ENCODE peak calls at places on chromosomes 3 and 15, in ten cellular contexts. V is fibroblast of the aortic adventitia; M is left ventricle myocardium inferior; A is brain microvascular endothelial cell; O is cardiac muscle cell; T is CD8-positive, alpha-beta T cell; Y is neural progenitor cell; J is WTC11; R is ovary; D is H9. E is an unnamed sample.

GRCh38 chr15:56393277-56393676 is 28.1 kb downstream of the TEX9 start:
- DNase-seq in J (no peak), M (no peak), Y (no peak), T (no peak), D (no peak), A (no peak), R (no peak), O (no peak), V (no peak), E (no peak)

GRCh38 chr3:143217283-143217682 is 97.7 kb downstream of the CHST2 start:
- DNase-seq in Y (no peak), M (no peak), V (no peak), A (no peak), D (no peak), O (no peak), T (no peak), R (no peak), J (no peak), E (no peak)

GRCh38 chr15:31457631-31458526 is 131.2 kb downstream of the KLF13 start:
- DNase-seq in J (no peak), O (no peak), V (peak; percentile 71), R (no peak), T (no peak), A (peak; percentile 85), Y (peak; percentile 25), M (no peak), D (peak; percentile 29), E (no peak)

GRCh38 chr3:79392479-79392878 is 375.3 kb downstream of the ROBO1 start:
- DNase-seq in D (no peak), A (no peak), J (no peak), O (no peak), M (no peak), V (no peak), Y (no peak), T (no peak), R (no peak), E (no peak)

GRCh38 chr15:69897471-69898237 is 200.1 kb downstream of the TLE3 start:
- DNase-seq in D (no peak), Y (no peak), V (no peak), M (no peak), A (no peak), R (no peak), T (no peak), O (no peak), J (no peak), E (no peak)

GRCh38 chr3:56839784-56840724 is 38.3 kb upstream of the ARHGEF3 start:
- DNase-seq in V (peak; percentile 45), Y (no peak), D (no peak), T (no peak), A (peak; percentile 55), R (no peak), J (no peak), O (no peak), M (no peak), E (no peak)

GRCh38 chr3:74529145-74529544 is 85.3 kb downstream of the CNTN3 start:
- DNase-seq in Y (no peak), T (no peak), J (no peak), D (no peak), M (no peak), R (no peak), V (no peak), O (no peak), A (no peak), E (no peak)

GRCh38 chr3:125634346-125634964 is 39.2 kb upstream of the OSBPL11 start:
- DNase-seq in D (peak; percentile 4), R (no peak), M (no peak), V (no peak), Y (no peak), J (no peak), T (no peak), O (no peak), A (no peak), E (no peak)

GRCh38 chr3:178960191-178960590 is 111.4 kb downstream of the ZMAT3 start:
- DNase-seq in R (no peak), J (no peak), A (no peak), Y (no peak), V (no peak), T (no peak), M (no peak), O (no peak), D (no peak), E (no peak)

GRCh38 chr15:65771870-65772269 is 20.2 kb downstream of the DENND4A start:
- DNase-seq in J (no peak), Y (no peak), M (no peak), R (no peak), A (no peak), T (no peak), O (no peak), V (no peak), D (no peak), E (no peak)

GRCh38 chr3:29186131-29186599 is 94.7 kb upstream of the RBMS3 start:
- DNase-seq in J (no peak), D (no peak), Y (no peak), M (no peak), V (peak; percentile 95), T (no peak), O (no peak), R (no peak), A (peak; percentile 82), E (no peak)

GRCh38 chr15:25438601-25439455 is at the start of gene UBE3A:
- DNase-seq in A (peak; percentile 72), M (peak; percentile 92), Y (peak; percentile 96), T (peak; percentile 87), D (peak; percentile 90), R (peak; percentile 95), O (peak; percentile 96), V (peak; percentile 87), J (peak; percentile 87), E (peak; percentile 83)
- TF ChIP-seq CTCF in A (peak; percentile 5), M (peak; percentile 42), Y (no peak), T (no peak), D (peak; percentile 37), R (peak; percentile 21), O (peak; percentile 29), V (peak; percentile 25), J (no peak), E (no peak)

DNA sequence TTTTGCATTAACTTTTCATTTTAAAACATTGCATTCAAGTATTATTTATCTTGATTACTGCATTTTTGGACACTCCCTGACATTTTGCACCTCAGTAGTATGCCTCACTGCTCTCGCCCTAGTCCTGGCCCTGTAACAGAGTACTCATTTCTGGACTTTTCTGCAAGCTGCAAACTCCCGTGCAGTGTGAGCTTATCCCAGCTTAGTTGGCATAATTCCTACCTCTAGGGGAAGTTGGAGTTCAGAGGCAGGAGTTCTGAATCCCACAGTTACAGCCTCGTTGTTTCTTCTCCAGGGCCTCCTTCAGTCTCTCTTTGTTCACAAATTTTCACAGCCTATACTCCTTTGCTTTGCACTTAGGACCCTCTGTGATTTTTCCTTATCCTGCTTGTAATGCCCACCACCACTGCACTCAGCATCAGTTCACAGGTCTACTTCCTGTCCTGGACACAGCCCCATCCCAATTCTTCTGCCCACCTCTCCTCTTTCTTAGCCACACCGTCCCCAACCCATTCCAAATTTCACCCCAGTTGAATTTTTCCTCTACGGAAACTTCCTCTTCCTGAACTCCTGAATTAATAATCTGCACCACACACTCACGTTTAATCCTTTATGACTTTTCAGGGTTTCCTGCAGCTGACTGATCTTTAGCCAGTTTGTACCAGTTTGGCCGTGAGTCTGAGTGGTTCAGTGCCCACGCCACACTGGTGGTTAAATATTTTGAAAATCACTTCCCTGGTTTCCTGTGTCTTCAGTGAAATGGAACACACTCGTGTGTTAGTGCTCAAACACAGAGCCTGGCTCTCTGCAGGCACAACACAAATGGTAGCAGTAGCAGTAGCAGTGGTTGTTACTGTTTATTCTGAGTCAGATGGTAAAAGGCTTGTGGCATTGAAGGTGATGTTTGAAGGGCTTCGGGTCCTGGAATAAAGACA is 6.3 kb upstream of the CTSH start:
- DNase-seq in R (no peak), V (peak; percentile 70), Y (no peak), J (no peak), O (no peak), M (no peak), D (no peak), T (no peak), A (no peak), E (no peak)
- TF ChIP-seq CTCF in R (no peak), V (peak; percentile 64), Y (no peak), J (no peak), O (peak; percentile 46), M (peak; percentile 39), D (no peak), T (no peak), A (peak; percentile 52), E (peak; percentile 25)

DNA sequence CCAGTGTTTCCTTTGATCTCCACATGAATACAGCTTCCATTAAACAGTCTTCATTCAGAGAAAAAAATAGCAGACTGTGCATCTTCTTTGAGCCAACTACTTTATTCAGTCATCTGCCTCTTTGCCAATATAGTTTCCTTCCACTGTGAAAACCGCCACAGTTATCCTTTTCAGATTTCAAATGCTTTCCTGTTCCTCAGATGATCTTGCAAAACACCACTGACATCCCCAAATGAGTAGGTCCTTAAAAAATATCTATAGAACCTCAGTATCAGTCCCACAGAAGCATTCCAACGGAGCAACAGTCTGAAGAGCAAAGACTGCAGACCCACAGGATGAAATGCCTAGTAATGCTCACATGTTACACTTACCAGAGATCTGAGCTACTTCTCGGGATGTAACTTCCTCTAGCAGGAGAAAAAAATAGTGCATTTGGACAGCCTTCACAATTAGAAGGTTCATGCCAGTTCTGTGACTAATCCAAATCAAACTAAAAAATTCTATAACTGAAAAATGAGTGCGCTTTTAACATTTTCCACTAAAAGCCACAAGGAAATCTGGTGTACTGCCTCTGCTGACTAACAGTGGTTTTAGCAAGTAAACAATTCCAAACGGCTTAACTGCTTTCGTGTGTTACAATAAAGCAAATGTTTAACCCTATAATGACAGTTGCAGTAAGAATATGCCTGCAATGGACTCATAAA is at the start of gene ANKRD28:
- DNase-seq in Y (peak; percentile 61), O (peak; percentile 46), D (no peak), T (no peak), J (no peak), V (peak; percentile 98), R (no peak), A (peak; percentile 87), M (no peak), E (peak; percentile 12)
- TF ChIP-seq CTCF in Y (peak; percentile 49), O (peak; percentile 45), D (no peak), T (no peak), J (no peak), V (peak; percentile 58), R (peak; percentile 33), A (peak; percentile 13), M (peak; percentile 28), E (peak; percentile 44)

GRCh38 chr3:47441796-47442551 is 33.8 kb downstream of the SCAP start:
- DNase-seq in V (no peak), R (no peak), M (no peak), Y (no peak), A (no peak), O (no peak), D (no peak), T (no peak), J (no peak), E (no peak)

GRCh38 chr3:47444103-47444502 is 31.6 kb downstream of the SCAP start:
- DNase-seq in T (no peak), V (peak; percentile 25), M (no peak), J (no peak), R (no peak), O (no peak), D (no peak), Y (no peak), A (no peak), E (no peak)

GRCh38 chr3:47443611-47443995 is 32.1 kb downstream of the SCAP start:
- DNase-seq in V (no peak), D (no peak), O (no peak), J (no peak), Y (no peak), A (no peak), T (no peak), R (no peak), M (no peak), E (no peak)

GRCh38 chr3:47436180-47436579 is 39.6 kb downstream of the SCAP start:
- DNase-seq in T (no peak), A (no peak), V (no peak), Y (no peak), O (no peak), J (no peak), D (no peak), R (no peak), M (no peak), E (no peak)

GRCh38 chr3:47440131-47440530 is 35.6 kb downstream of the SCAP start:
- DNase-seq in R (no peak), Y (peak; percentile 25), V (no peak), T (no peak), J (no peak), M (no peak), D (no peak), O (peak; percentile 20), A (no peak), E (no peak)
- TF ChIP-seq CTCF in R (no peak), Y (peak; percentile 48), V (peak; percentile 40), T (no peak), J (no peak), M (peak; percentile 23), D (peak; percentile 58), O (peak; percentile 46), A (peak; percentile 69), E (peak; percentile 40)